ENCODE peak calls at places on chromosomes 1 and 21, in four cellular contexts. S, D, K and I are unnamed samples.

GRCh38 chr1:72296481-72296880 is 14.1 kb upstream of the NEGR1 start:
- DNase-seq in S (no peak), D (no peak), K (no peak), I (no peak)

GRCh38 chr1:234047113-234047512 is 142.6 kb downstream of the SLC35F3 start:
- DNase-seq in S (no peak), D (no peak), K (no peak), I (no peak)

GRCh38 chr1:7575041-7575400 is 196.1 kb upstream of the VAMP3 start:
- DNase-seq in S (no peak), D (no peak), K (no peak), I (no peak)

GRCh38 chr21:43687566-43688395 is 28.4 kb downstream of the RRP1B start:
- DNase-seq in S (no peak), D (no peak), K (no peak), I (no peak)

GRCh38 chr1:85342177-85342576 is 65.7 kb upstream of the BCL10 start:
- DNase-seq in S (no peak), D (no peak), K (no peak), I (no peak)

GRCh38 chr1:20590313-20590777 is 1.4 kb downstream of the CDA start:
- DNase-seq in S (no peak), D (no peak), K (no peak), I (no peak)

GRCh38 chr1:41633764-41634163 is 149.3 kb upstream of the EDN2 start:
- DNase-seq in S (no peak), D (no peak), K (no peak), I (no peak)

GRCh38 chr1:232923739-232924386 is 26.5 kb upstream of the NTPCR start:
- DNase-seq in S (peak; percentile 7), D (no peak), K (no peak), I (no peak)

GRCh38 chr1:64343105-64343960 is 126.6 kb upstream of the CACHD1 start:
- DNase-seq in S (no peak), D (no peak), K (no peak), I (peak; percentile 99)

GRCh38 chr1:226083303-226084101 is 21.0 kb downstream of the H3-3A start:
- DNase-seq in S (peak; percentile 92), D (peak; percentile 73), K (peak; percentile 90), I (peak; percentile 68)

DNA sequence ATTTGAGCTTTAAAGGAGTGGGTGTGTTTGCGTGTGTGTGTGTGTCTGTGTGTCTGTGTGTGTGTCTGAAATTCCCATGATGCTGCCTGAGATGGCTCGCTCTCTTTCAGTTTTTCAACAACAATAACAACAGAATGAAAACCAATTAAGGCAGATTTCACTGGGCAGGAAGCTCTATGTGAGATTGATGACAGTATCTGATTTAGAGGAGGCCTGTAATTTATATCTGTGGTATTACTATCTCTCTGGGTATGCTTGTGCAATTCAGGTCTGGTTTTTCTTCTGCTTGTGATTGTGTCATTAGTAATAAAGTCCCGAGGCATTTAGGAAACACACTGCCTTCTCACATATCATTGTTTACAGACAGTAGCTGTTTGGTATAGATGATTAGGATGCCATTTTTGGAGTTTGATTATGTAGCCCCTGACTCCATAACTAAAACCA is 85.9 kb upstream of the ZNF326 start:
- DNase-seq in S (no peak), D (no peak), K (no peak), I (peak; percentile 95)
- H3K27ac ChIP-seq in S (no peak overlapping the region), D (peak overlapping the region; percentile 6), K (peak overlapping the region; percentile 63), I (peak overlapping the region; percentile 92)

GRCh38 chr1:113978863-113979702 is at the start of gene OLFML3:
- DNase-seq in S (peak; percentile 81), D (peak; percentile 47), K (peak; percentile 95), I (peak; percentile 85)
- H3K27ac ChIP-seq in S (no peak within 1 kb of the TSS), D (peak within 1 kb of the TSS; percentile 39), K (peak within 1 kb of the TSS; percentile 92), I (peak within 1 kb of the TSS; percentile 79)

GRCh38 chr1:213245270-213245669 is 194.2 kb downstream of the RPS6KC1 start:
- DNase-seq in S (no peak), D (no peak), K (no peak), I (no peak)
- H3K27ac ChIP-seq in S (no peak overlapping the region), D (no peak overlapping the region), K (no peak overlapping the region), I (no peak overlapping the region)

DNA sequence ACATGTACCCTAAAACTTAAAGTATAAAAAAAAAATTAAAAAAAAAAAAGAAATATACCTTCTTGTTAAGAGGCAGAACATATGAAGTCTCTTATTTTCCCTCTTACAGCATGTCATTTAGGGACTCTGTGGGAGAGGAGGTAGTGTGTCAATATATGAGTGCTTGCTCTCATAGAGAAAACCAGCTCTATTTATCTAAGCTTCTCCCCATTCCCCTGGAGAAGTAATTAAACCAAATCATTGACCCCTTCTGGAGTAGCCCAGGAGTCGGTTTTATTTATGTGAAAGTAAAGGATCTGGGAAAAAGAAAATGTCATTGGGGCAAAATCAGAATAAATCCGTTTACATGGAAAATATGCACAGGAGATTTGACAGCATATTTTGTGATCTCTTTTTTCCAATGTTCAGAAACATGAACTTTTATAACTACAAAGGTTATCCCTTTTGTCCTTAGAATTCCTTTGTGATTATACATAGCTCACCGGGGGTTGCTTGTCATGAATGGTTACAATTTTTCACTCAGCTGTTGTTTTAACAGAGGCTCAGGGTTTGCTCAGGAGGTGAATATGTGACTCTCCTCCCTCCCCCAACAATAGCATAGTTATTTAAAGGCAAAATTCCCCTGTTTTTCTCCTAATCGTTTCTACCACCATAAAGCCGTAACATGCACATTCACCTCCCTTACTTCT is 114.5 kb upstream of the C1orf21 start:
- DNase-seq in S (no peak), D (no peak), K (no peak), I (no peak)
- H3K27ac ChIP-seq in S (no peak overlapping the region), D (no peak overlapping the region), K (no peak overlapping the region), I (no peak overlapping the region)

GRCh38 chr1:202158810-202159533 is 1.4 kb downstream of the PTPN7 start:
- DNase-seq in S (peak; percentile 70), D (no peak), K (no peak), I (no peak)

GRCh38 chr1:202159534-202160371 is 649 bp downstream of the PTPN7 start:
- DNase-seq in S (peak; percentile 76), D (no peak), K (no peak), I (no peak)

GRCh38 chr1:202162049-202162417 is 1.6 kb upstream of the PTPN7 start:
- DNase-seq in S (peak; percentile 58), D (no peak), K (no peak), I (no peak)

GRCh38 chr1:202161151-202162048 is 998 bp upstream of the PTPN7 start:
- DNase-seq in S (peak; percentile 17), D (no peak), K (no peak), I (no peak)

DNA sequence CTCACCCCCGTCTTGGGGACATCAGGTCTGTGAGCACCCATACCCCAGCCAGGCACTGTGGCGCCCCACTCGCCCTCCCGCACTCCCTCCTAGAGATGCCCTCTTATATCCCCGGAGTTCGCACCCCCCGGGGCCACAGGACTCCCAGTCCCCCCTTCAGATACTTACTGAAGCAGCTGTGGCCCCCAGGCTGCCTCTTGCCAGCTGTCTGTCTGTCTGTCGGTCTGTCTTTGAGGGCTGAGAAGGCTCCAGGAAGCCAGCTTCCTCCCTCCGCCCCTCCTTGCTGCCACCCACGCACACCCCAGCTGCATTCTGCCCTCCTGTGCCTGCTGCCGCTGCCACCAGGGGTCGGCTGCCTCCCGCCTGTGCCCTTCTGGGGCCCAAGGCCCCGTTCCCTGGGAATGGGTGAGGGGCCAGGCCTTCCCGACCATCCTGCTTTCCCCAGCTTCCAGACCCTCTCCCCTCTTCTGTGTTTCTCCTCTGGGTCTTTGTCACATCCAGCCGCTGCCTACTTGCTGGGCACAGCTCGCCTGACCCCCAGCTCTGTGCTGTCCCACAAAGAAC is at the start of gene PTPN7:
- DNase-seq in S (peak; percentile 69), D (no peak), K (no peak), I (no peak)
- H3K27ac ChIP-seq in S (peak within 1 kb of the TSS; percentile 89), D (no peak within 1 kb of the TSS), K (no peak within 1 kb of the TSS), I (no peak within 1 kb of the TSS)

GRCh38 chr21:33395866-33396265 is 7.3 kb upstream of the IFNGR2 start:
- DNase-seq in S (no peak), D (no peak), K (no peak), I (no peak)

GRCh38 chr21:33396966-33397365 is 6.2 kb upstream of the IFNGR2 start:
- DNase-seq in S (no peak), D (no peak), K (no peak), I (no peak)

GRCh38 chr21:33393348-33393747 is 9.9 kb upstream of the IFNGR2 start:
- DNase-seq in S (no peak), D (no peak), K (no peak), I (no peak)

GRCh38 chr21:33394260-33394659 is 9.0 kb upstream of the IFNGR2 start:
- DNase-seq in S (peak; percentile 52), D (no peak), K (no peak), I (no peak)

GRCh38 chr21:33396436-33396835 is 6.8 kb upstream of the IFNGR2 start:
- DNase-seq in S (no peak), D (no peak), K (no peak), I (no peak)
- H3K27ac ChIP-seq in S (no peak overlapping the region), D (no peak overlapping the region), K (no peak overlapping the region), I (no peak overlapping the region)

GRCh38 chr1:4689941-4690635 is 35.7 kb downstream of the AJAP1 start:
- DNase-seq in S (no peak), D (no peak), K (no peak), I (no peak)
- H3K27ac ChIP-seq in S (no peak overlapping the region), D (no peak overlapping the region), K (no peak overlapping the region), I (no peak overlapping the region)

GRCh38 chr1:2801535-2802291 is at the start of gene TTC34:
- DNase-seq in S (peak; percentile 40), D (no peak), K (no peak), I (no peak)
- H3K27ac ChIP-seq in S (no peak within 1 kb of the TSS), D (no peak within 1 kb of the TSS), K (no peak within 1 kb of the TSS), I (no peak within 1 kb of the TSS)

GRCh38 chr21:28857720-28858119 is 135.0 kb downstream of the LTN1 start:
- DNase-seq in S (no peak), D (no peak), K (no peak), I (no peak)
- H3K27ac ChIP-seq in S (no peak overlapping the region), D (no peak overlapping the region), K (peak overlapping the region; percentile 78), I (no peak overlapping the region)